ENCODE peak calls at places on chromosomes 7 and 10, in nine cellular contexts. M is sigmoid colon, I is IMR-90, O is cardiac muscle cell, Q is A549, V is AG09309, R is HL-60, K is AG04450, U is GM23338. G is an unnamed sample.

GRCh38 chr10:3260066-3260834 is 87.7 kb upstream of the PITRM1 start:
- DNase-seq in K (no peak), U (peak), O (no peak), R (no peak), M (peak), V (no peak), I (no peak), Q (no peak), G (no peak)

GRCh38 chr7:133513608-133514007 is 260.7 kb downstream of the EXOC4 start:
- DNase-seq in Q (no peak), V (peak), R (no peak), I (peak), U (no peak), K (peak), M (no peak), O (peak), G (no peak)

GRCh38 chr7:492714-493065 is 27.0 kb downstream of the PDGFA start:
- DNase-seq in M (peak), K (no peak), R (no peak), V (no peak), Q (no peak), O (no peak), I (no peak), U (no peak), G (no peak)

GRCh38 chr10:27620425-27621397 is 116.6 kb downstream of the RAB18 start:
- DNase-seq in K (no peak), M (peak), V (peak), I (peak), U (no peak), O (peak), R (no peak), Q (no peak), G (peak)

GRCh38 chr7:97179454-97180104 is 62.1 kb downstream of the SDHAF3 start:
- DNase-seq in M (no peak), U (peak), O (peak), I (peak), R (peak), Q (peak), K (peak), V (peak), G (peak)

GRCh38 chr7:44965441-44965903 is 13.3 kb downstream of the MYO1G start:
- DNase-seq in U (no peak), K (no peak), I (no peak), V (no peak), R (no peak), O (no peak), M (peak), Q (no peak), G (no peak)

GRCh38 chr10:120734476-120735078 is 116.6 kb upstream of the WDR11 start:
- DNase-seq in O (peak), Q (no peak), I (no peak), M (no peak), V (no peak), R (no peak), U (no peak), K (no peak), G (no peak)

GRCh38 chr7:38178695-38179344 is 775 bp downstream of the STARD3NL start:
- DNase-seq in R (no peak), I (peak), V (no peak), M (no peak), Q (no peak), O (no peak), K (no peak), U (no peak), G (no peak)

GRCh38 chr10:51246156-51246555 is 171.9 kb downstream of the PRKG1 start:
- DNase-seq in V (no peak), K (no peak), Q (no peak), M (no peak), O (no peak), U (no peak), I (no peak), R (no peak), G (no peak)

GRCh38 chr7:5692845-5693278 is 88.6 kb downstream of the RNF216 start:
- DNase-seq in I (peak), K (peak), U (no peak), V (no peak), Q (peak), R (no peak), M (no peak), O (peak), G (peak)

GRCh38 chr7:47664650-47665049 is 82.7 kb upstream of the TNS3 start:
- DNase-seq in K (no peak), O (no peak), U (no peak), M (no peak), Q (peak), R (no peak), I (no peak), V (no peak), G (no peak)

GRCh38 chr10:128322106-128322505 is 195.9 kb upstream of the MKI67 start:
- DNase-seq in U (no peak), M (no peak), Q (no peak), O (no peak), I (no peak), R (no peak), V (no peak), K (no peak), G (no peak)

GRCh38 chr10:5492929-5493576 is 6.3 kb downstream of the CALML5 start:
- DNase-seq in M (peak), K (no peak), V (no peak), R (no peak), I (no peak), U (no peak), Q (no peak), O (no peak), G (no peak)

GRCh38 chr7:115008465-115009114 is 86.7 kb downstream of the MDFIC start:
- DNase-seq in O (peak), M (peak), Q (no peak), U (no peak), R (no peak), V (peak), K (peak), I (peak), G (peak)

GRCh38 chr7:130918129-130919052 is 184.4 kb upstream of the KLF14 start:
- DNase-seq in K (no peak), O (no peak), V (no peak), Q (no peak), U (no peak), R (no peak), I (peak), M (no peak), G (no peak)

GRCh38 chr10:7703140-7703539 is at the start of gene ITIH2:
- DNase-seq in I (no peak), O (no peak), R (no peak), U (no peak), Q (no peak), M (no peak), K (no peak), V (no peak), G (no peak)

GRCh38 chr7:159031750-159032149 is 112.9 kb downstream of the VIPR2 start:
- DNase-seq in O (no peak), I (no peak), M (no peak), U (no peak), K (no peak), R (no peak), Q (no peak), V (no peak), G (no peak)

GRCh38 chr10:99450624-99451498 is 20.4 kb upstream of the GOT1 start:
- DNase-seq in O (no peak), U (no peak), V (no peak), M (no peak), R (no peak), Q (no peak), K (no peak), I (peak), G (no peak)
- H3K4me3 ChIP-seq in O (no peak), U (no peak), V (no peak), M (no peak), R (no peak), Q (no peak), K (no peak), I (no peak), G (no peak)

DNA sequence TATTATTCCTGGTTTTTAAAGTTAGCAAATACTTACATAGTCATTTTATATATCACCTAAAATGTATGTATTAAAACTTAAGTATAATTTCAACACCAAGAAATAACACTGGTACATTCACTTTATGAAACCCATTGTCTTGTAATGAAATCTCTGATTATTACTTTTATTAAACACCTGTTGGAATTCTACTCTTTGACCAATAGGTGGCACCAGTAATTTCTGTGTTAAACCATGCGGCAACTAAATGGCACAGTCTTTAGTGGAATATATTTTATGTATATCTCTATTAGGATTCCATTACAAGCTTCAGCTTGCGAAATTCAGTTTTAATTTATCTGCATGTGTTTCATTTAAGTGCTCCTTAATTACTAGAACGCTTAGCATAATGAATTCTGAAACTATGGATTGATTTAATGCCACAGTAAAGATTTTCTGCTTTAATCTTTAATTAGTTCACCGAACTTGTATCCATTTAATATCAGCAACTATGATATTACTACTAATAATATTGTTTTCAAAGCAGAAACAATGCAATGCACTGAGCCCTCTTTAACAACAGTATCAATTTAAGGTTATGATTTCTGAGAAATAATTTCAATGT is 181.3 kb downstream of the MAGI2 start:
- DNase-seq in K (no peak), M (no peak), R (no peak), Q (peak), V (no peak), U (peak), I (peak), O (peak), G (no peak)
- TF ChIP-seq CTCF in K (peak), M (no peak), R (peak), Q (peak), V (peak), U (peak), I (peak), O (peak), G (peak)

GRCh38 chr7:2819954-2820397 is 24.1 kb downstream of the GNA12 start:
- DNase-seq in I (no peak), V (no peak), R (no peak), O (no peak), M (peak), K (no peak), Q (no peak), U (no peak), G (no peak)

GRCh38 chr7:2821161-2821841 is 22.8 kb downstream of the GNA12 start:
- DNase-seq in K (peak), U (peak), I (peak), M (peak), Q (peak), O (peak), R (no peak), V (peak), G (no peak)

GRCh38 chr7:2820508-2820934 is 23.6 kb downstream of the GNA12 start:
- DNase-seq in U (no peak), R (no peak), V (peak), M (peak), K (peak), Q (no peak), I (peak), O (peak), G (peak)

GRCh38 chr7:2823124-2823523 is 21.0 kb downstream of the GNA12 start:
- DNase-seq in O (peak), M (peak), V (no peak), U (no peak), Q (no peak), I (no peak), R (no peak), K (no peak), G (no peak)

GRCh38 chr7:2821842-2822507 is 22.1 kb downstream of the GNA12 start:
- DNase-seq in I (peak), V (peak), U (no peak), O (peak), M (peak), K (peak), Q (no peak), R (no peak), G (peak)
- H3K4me3 ChIP-seq in I (no peak), V (no peak), U (peak), O (no peak), M (no peak), K (no peak), Q (no peak), R (no peak), G (no peak)

GRCh38 chr7:31125171-31125570 is 73.1 kb downstream of the ADCYAP1R1 start:
- DNase-seq in V (no peak), Q (no peak), I (no peak), R (no peak), M (no peak), O (no peak), K (no peak), U (no peak), G (no peak)

GRCh38 chr7:31126976-31127375 is 74.9 kb downstream of the ADCYAP1R1 start:
- DNase-seq in K (no peak), M (no peak), I (peak), Q (no peak), R (no peak), O (peak), V (peak), U (no peak), G (peak)

GRCh38 chr7:31133497-31133896 is 81.4 kb downstream of the ADCYAP1R1 start:
- DNase-seq in R (no peak), Q (no peak), M (no peak), I (no peak), O (peak), K (no peak), U (no peak), V (no peak), G (no peak)

GRCh38 chr7:31123726-31124125 is 71.6 kb downstream of the ADCYAP1R1 start:
- DNase-seq in Q (no peak), M (no peak), O (no peak), R (no peak), K (no peak), I (no peak), V (no peak), U (no peak), G (no peak)

DNA sequence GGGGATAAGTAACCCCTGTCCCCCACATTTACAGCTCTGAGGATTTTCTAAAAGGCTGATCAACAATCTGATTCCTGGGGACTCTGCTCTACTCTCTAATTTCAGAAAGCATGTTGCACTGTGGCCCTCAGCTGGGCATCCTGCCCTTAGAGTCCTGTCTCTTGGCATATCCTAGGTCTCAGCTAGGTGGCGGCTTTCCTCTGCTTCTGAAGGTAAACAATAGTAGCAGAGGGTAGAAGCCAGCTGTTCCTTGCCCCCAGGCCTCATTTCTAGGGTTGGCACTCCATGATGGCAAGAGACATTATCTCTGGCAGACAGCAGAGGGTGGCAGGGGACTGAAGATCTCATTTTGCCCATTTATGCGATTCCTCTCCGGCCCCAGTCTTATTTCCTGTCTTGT is 77.0 kb downstream of the ADCYAP1R1 start:
- DNase-seq in I (no peak), O (no peak), K (no peak), V (no peak), U (peak), M (no peak), R (no peak), Q (no peak), G (no peak)
- TF ChIP-seq CTCF in I (no peak), O (no peak), K (no peak), V (peak), U (peak), M (no peak), R (no peak), Q (no peak), G (peak)

DNA sequence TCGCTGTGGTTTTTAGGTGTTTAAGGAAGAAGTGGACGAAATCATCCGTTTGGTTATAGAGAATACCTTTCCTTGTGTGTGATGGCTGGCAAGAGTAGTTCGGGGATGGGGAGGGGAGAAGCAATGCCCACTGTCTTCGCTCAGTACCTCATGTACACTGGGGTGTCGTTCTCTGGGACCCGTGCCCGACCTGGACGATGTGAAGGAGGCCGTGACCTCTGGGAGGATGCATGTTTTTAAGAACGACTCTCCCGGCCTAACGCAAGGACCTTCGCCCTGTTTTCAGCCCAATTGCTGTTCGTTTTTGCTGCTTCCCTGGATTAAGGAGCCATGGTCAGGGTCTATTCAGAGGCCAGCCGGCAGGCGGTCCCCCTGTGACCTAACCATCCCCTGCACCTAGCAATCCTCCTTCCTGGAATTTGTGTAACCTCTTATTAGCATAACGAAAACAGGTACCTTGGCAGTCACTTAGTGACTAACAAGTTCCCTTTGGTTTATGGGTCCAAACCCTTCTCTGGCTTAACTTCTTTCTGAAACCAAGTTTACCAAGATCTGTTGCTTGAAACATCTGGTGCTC is 1.3 kb downstream of the NFE2L3 start:
- DNase-seq in M (no peak), Q (no peak), K (no peak), U (peak), R (no peak), O (no peak), I (no peak), V (no peak), G (no peak)
- H3K4me3 ChIP-seq in M (peak), Q (peak), K (peak), U (peak), R (no peak), O (peak), I (peak), V (no peak), G (peak)

GRCh38 chr10:32646535-32646934 is 200.6 kb downstream of the CCDC7 start:
- DNase-seq in R (no peak), V (no peak), K (no peak), M (no peak), Q (no peak), O (no peak), I (no peak), U (no peak), G (no peak)
- TF ChIP-seq CTCF in R (no peak), V (no peak), K (no peak), M (no peak), Q (no peak), O (no peak), I (no peak), U (no peak), G (no peak)

DNA sequence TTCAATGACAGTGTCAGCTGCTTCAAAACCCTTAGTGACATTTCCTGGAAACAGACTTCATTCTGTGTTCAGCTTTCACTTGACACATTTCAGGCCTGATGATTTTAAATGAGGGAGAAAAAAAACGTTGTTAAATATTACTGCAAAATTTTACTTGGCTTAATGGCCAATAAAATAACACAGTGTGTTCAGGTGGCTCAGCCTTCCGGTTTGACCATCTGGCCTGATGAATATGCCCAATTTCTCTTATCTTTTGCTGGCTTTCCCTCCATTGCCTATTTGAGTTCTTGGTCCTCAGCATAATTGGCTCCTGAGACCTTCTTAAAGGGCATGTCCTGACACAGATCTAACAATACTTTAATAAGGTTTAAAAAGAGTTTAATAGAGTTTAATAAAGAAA is 462.4 kb downstream of the ADRA2A start:
- DNase-seq in R (no peak), K (no peak), M (no peak), O (no peak), U (no peak), V (no peak), I (no peak), Q (no peak), G (no peak)
- H3K4me3 ChIP-seq in R (no peak), K (no peak), M (no peak), O (no peak), U (no peak), V (no peak), I (no peak), Q (no peak), G (no peak)

DNA sequence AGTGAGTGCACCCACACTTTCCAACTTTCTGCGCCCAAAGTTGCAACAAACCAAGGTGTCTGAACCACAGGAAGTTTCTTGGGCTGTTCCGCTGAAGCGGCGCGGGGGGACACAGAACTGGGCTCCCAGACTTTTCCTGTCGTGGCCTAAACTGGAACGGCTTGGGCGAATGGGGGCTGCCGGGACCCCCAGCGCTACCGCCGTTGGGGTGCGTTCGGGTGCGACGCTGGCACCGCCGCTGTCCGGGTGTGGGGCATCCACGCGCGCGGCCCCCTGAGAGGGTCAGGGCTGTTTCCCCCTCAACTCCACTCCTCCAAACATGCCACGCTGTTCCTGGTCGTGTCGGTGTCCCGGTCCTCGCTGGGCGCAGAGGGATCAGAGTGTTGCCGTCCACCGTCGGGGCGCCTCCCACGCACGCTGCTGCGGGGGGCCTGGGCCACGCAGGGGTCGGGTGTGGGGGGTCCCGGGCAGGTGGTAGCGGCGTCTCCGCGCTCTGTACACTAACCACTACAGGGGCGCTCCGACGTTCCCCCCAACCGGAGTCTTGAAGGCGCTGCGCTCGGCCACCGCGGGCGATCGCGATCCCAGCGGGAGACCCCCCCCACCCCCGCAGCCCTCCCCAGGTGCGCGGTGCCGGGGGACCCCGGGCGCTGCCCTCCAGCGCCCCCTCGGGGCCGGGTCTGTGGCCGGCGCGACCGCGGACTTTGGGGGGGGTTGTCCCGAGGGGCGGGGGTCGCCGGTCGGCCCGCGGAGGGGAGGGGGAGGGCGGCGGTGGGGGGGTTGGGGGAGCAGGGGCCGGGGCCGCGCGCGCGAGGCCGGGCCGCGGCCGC is 2.2 kb upstream of the CUX1 start:
- DNase-seq in R (no peak), K (no peak), U (peak), V (no peak), Q (peak), I (peak), O (peak), M (peak), G (no peak)
- TF ChIP-seq CTCF in R (no peak), K (no peak), U (peak), V (peak), Q (peak), I (peak), O (peak), M (no peak), G (peak)

GRCh38 chr7:110397927-110398660 is 692.8 kb upstream of the LRRN3 start:
- DNase-seq in M (no peak), I (no peak), O (no peak), K (no peak), R (no peak), V (no peak), U (peak), Q (no peak), G (no peak)
- H3K4me3 ChIP-seq in M (no peak), I (no peak), O (no peak), K (no peak), R (no peak), V (no peak), U (no peak), Q (no peak), G (no peak)

G was measured in brain microvascular endothelial cell.